ENCODE peak calls at places on chromosomes 12 and 14, in five cellular contexts. X, O, D, L and K are unnamed samples. For H3K4me1, the result is how much of the 10 kb centered on the place peaks cover.

GRCh38 chr12:132717011-132717410 is 6.4 kb downstream of the PGAM5 start:
- DNase-seq in L (no peak), O (no peak), D (no peak), X (no peak), K (no peak)

GRCh38 chr12:2613674-2614073 is 181.1 kb upstream of the FKBP4 start:
- DNase-seq in X (no peak), D (peak), O (no peak), L (peak), K (no peak)

GRCh38 chr14:76352639-76353281 is 23.2 kb upstream of the ESRRB start:
- DNase-seq in D (no peak), L (peak), X (peak), O (peak), K (peak)

GRCh38 chr12:123478762-123479161 is 20.8 kb downstream of the SNRNP35 start:
- DNase-seq in D (peak), L (peak), X (no peak), O (no peak), K (no peak)

GRCh38 chr12:15304296-15304695 is 18.0 kb upstream of the PTPRO start:
- DNase-seq in O (no peak), L (no peak), X (no peak), D (no peak), K (no peak)

GRCh38 chr12:85280138-85280983 is at the start of gene ALX1:
- DNase-seq in O (peak), D (no peak), L (no peak), X (no peak), K (no peak)

GRCh38 chr14:56342419-56342901 is 224.2 kb downstream of the PELI2 start:
- DNase-seq in O (no peak), L (peak), D (no peak), X (no peak), K (no peak)

GRCh38 chr12:123939716-123940626 is 32.7 kb downstream of the CCDC92 start:
- DNase-seq in L (no peak), O (no peak), X (no peak), D (peak), K (no peak)

GRCh38 chr14:24329736-24330135 is 5.1 kb downstream of the ADCY4 start:
- DNase-seq in L (no peak), O (peak), D (peak), X (peak), K (no peak)

GRCh38 chr12:27003421-27004311 is 10.5 kb downstream of the TM7SF3 start:
- DNase-seq in O (no peak), D (no peak), X (no peak), L (no peak), K (no peak)

GRCh38 chr14:102925646-102926045 is 3.2 kb downstream of the AMN start:
- DNase-seq in X (no peak), D (no peak), O (no peak), L (no peak), K (no peak)

GRCh38 chr12:70853326-70853725 is 67.2 kb downstream of the PTPRR start:
- DNase-seq in O (peak), L (peak), D (no peak), X (no peak), K (no peak)

GRCh38 chr14:104178279-104178678 is 39.9 kb downstream of the KIF26A start:
- DNase-seq in X (no peak), L (no peak), D (no peak), O (no peak), K (peak)

GRCh38 chr14:105525861-105526780 is at the start of gene TMEM121:
- DNase-seq in X (no peak), O (no peak), L (no peak), D (no peak), K (no peak)

GRCh38 chr14:60656755-60657608 is 7.7 kb upstream of the SIX1 start:
- DNase-seq in O (peak), D (no peak), L (peak), X (no peak), K (no peak)

GRCh38 chr12:105231396-105231795 is 4.6 kb downstream of the APPL2 start:
- DNase-seq in O (peak), D (no peak), X (no peak), L (no peak), K (no peak)

GRCh38 chr12:83145325-83145724 is 458.6 kb downstream of the TMTC2 start:
- DNase-seq in L (no peak), O (no peak), X (no peak), D (no peak), K (no peak)

GRCh38 chr14:70441641-70442040 is 10.3 kb upstream of the ADAM21 start:
- DNase-seq in D (no peak), L (no peak), X (no peak), O (no peak), K (no peak)

GRCh38 chr14:77660754-77661153 is 44.3 kb upstream of the SPTLC2 start:
- DNase-seq in L (peak), D (peak), O (no peak), X (no peak), K (no peak)

GRCh38 chr12:79055926-79056674 is 191.5 kb downstream of the SYT1 start:
- DNase-seq in D (no peak), O (no peak), L (peak), X (no peak), K (no peak)

GRCh38 chr12:3892631-3893030 is 19.4 kb upstream of the PARP11 start:
- DNase-seq in X (no peak), O (no peak), D (no peak), L (no peak), K (no peak)

GRCh38 chr12:76310110-76310509 is 38.1 kb downstream of the BBS10 start:
- DNase-seq in L (peak), X (no peak), O (no peak), D (no peak), K (no peak)

GRCh38 chr12:31521972-31522371 is 69.0 kb downstream of the DENND5B start:
- DNase-seq in L (no peak), X (no peak), D (no peak), O (no peak), K (no peak)

GRCh38 chr12:125311050-125311449 is 245.8 kb downstream of the AACS start:
- DNase-seq in L (no peak), D (peak), O (no peak), X (no peak), K (no peak)

GRCh38 chr12:114911196-114911595 is 227.2 kb upstream of the TBX3 start:
- DNase-seq in O (no peak), L (no peak), D (no peak), X (no peak), K (no peak)

GRCh38 chr12:60209521-60209920 is 613.7 kb downstream of the SLC16A7 start:
- DNase-seq in D (no peak), X (no peak), L (no peak), O (no peak), K (no peak)

GRCh38 chr12:103668520-103668919 is 81.4 kb downstream of the STAB2 start:
- DNase-seq in O (no peak), L (no peak), D (no peak), X (no peak), K (no peak)

GRCh38 chr12:116397148-116397547 is 119.7 kb upstream of the MED13L start:
- DNase-seq in X (no peak), L (peak), O (no peak), D (no peak), K (no peak)

GRCh38 chr14:103898204-103898603 is 30.1 kb upstream of the TDRD9 start:
- DNase-seq in D (no peak), L (no peak), O (no peak), X (no peak), K (no peak)

GRCh38 chr14:68520637-68521556 is 272.0 kb downstream of the ZFP36L1 start:
- DNase-seq in O (no peak), D (no peak), L (no peak), X (no peak), K (no peak)

GRCh38 chr14:51738754-51739153 is 87.0 kb downstream of the FRMD6 start:
- DNase-seq in O (no peak), D (no peak), L (no peak), X (no peak), K (no peak)

GRCh38 chr14:77151918-77152588 is 10.5 kb upstream of the ZDHHC22 start:
- DNase-seq in L (peak), O (no peak), X (no peak), D (no peak), K (no peak)

GRCh38 chr12:110721570-110721969 is 21.1 kb downstream of the PPP1CC start:
- DNase-seq in D (no peak), O (no peak), L (no peak), X (no peak), K (no peak)

GRCh38 chr14:101780887-101781239 is 19.4 kb downstream of the PPP2R5C start:
- DNase-seq in X (no peak), O (no peak), D (no peak), L (no peak), K (no peak)

GRCh38 chr12:27779416-27779815 is 617 bp upstream of the KLHL42 start:
- DNase-seq in D (peak), O (peak), X (no peak), L (no peak), K (no peak)

GRCh38 chr12:79822475-79822874 is 112.4 kb downstream of the PPP1R12A start:
- DNase-seq in D (no peak), L (no peak), X (no peak), O (no peak), K (no peak)

GRCh38 chr12:6183689-6184441 is 16.3 kb upstream of the CD9 start:
- DNase-seq in D (peak), L (peak), X (no peak), O (peak), K (no peak)
- H3K4me1 ChIP-seq in D (half or more), L (under half), X (under half), O (under half), K (under half)

GRCh38 chr14:97187916-97188315 is 390.7 kb downstream of the VRK1 start:
- DNase-seq in L (no peak), X (no peak), O (no peak), D (no peak), K (no peak)

GRCh38 chr14:97180304-97181200 is 383.4 kb downstream of the VRK1 start:
- DNase-seq in O (no peak), X (no peak), L (peak), D (no peak), K (no peak)

GRCh38 chr14:97179573-97179972 is 382.4 kb downstream of the VRK1 start:
- DNase-seq in X (no peak), D (no peak), L (no peak), O (no peak), K (no peak)

GRCh38 chr14:97185186-97185585 is 388.0 kb downstream of the VRK1 start:
- DNase-seq in O (no peak), X (no peak), D (no peak), L (no peak), K (no peak)
- TF ChIP-seq CTCF in O (no peak), X (peak), D (no peak), L (no peak), K (no peak)

DNA sequence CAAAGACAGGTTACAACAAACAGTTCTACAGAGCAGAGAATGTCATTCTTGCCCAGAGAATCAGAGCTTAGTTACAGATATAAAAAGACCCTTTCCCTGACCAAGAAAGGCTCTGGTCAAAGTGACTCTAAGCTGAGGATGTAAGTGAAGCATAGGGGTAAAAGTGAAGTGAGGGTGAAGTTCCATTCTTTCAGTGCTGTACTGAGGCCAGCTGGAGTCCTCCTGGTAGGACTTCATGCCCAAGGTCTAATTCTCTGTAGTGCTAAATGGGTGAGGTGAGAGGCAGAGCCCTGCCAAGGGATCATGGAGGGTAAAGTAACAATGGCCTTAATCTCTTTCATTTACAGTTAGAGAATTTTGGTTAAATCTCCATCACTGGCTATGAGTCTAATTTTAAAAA is 38.5 kb downstream of the DUSP16 start:
- DNase-seq in X (no peak), L (no peak), D (no peak), O (no peak), K (no peak)
- H3K4me1 ChIP-seq in X (under half), L (under half), D (under half), O (under half), K (under half)

GRCh38 chr14:59133709-59134108 is 54.8 kb upstream of the DAAM1 start:
- DNase-seq in O (no peak), X (no peak), D (no peak), L (no peak), K (no peak)

GRCh38 chr14:59134307-59134706 is 54.2 kb upstream of the DAAM1 start:
- DNase-seq in L (no peak), O (no peak), D (no peak), X (no peak), K (no peak)

GRCh38 chr14:59131926-59132763 is 56.3 kb upstream of the DAAM1 start:
- DNase-seq in L (no peak), X (no peak), O (no peak), D (no peak), K (no peak)

GRCh38 chr14:59130472-59130871 is 58.0 kb upstream of the DAAM1 start:
- DNase-seq in L (no peak), O (no peak), X (no peak), D (no peak), K (no peak)

GRCh38 chr14:59133202-59133601 is 55.3 kb upstream of the DAAM1 start:
- DNase-seq in D (no peak), O (no peak), L (no peak), X (no peak), K (no peak)
- TF ChIP-seq CTCF in D (no peak), O (no peak), L (no peak), X (no peak), K (no peak)

GRCh38 chr12:62656576-62657362 is 190.1 kb downstream of the MON2 start:
- DNase-seq in D (no peak), L (no peak), O (no peak), X (no peak), K (no peak)
- H3K4me1 ChIP-seq in D (under half), L (under half), O (under half), X (under half), K (under half)

GRCh38 chr14:42909659-42910058 is 1303.0 kb downstream of the LRFN5 start:
- DNase-seq in D (no peak), L (no peak), O (no peak), X (no peak), K (no peak)

GRCh38 chr14:42911642-42912041 is 1305.0 kb downstream of the LRFN5 start:
- DNase-seq in O (no peak), L (no peak), D (no peak), X (no peak), K (no peak)
- TF ChIP-seq CTCF in O (no peak), L (no peak), D (no peak), X (no peak), K (no peak)